ENCODE peak calls at places on chromosome 2, in nine cellular contexts. G, P, K, Y, N, Q, C, O and W are unnamed samples.

GRCh38 chr2:70509565-70509964 is 44.1 kb downstream of the TGFA start:
- DNase-seq in P (no peak), G (no peak), K (no peak), O (no peak), N (no peak), Q (peak; percentile 12), C (no peak), Y (peak; percentile 36), W (peak; percentile 65)

GRCh38 chr2:18630101-18630500 is 40.7 kb upstream of the NT5C1B start:
- DNase-seq in N (no peak), K (no peak), C (no peak), Q (peak; percentile 72), G (peak; percentile 66), P (no peak), Y (no peak), O (no peak), W (peak; percentile 58)

GRCh38 chr2:11389551-11390528 is 45.4 kb upstream of the ROCK2 start:
- DNase-seq in K (no peak), P (peak; percentile 89), C (no peak), G (peak; percentile 70), Y (peak; percentile 77), Q (peak; percentile 63), O (no peak), N (no peak), W (no peak)

GRCh38 chr2:12286347-12286746 is 430.4 kb upstream of the TRIB2 start:
- DNase-seq in Y (no peak), G (no peak), O (no peak), N (no peak), P (no peak), K (no peak), C (no peak), Q (no peak), W (no peak)

GRCh38 chr2:199278099-199278498 is 179.6 kb downstream of the SATB2 start:
- DNase-seq in G (no peak), N (no peak), K (no peak), C (no peak), Q (peak; percentile 27), O (no peak), P (peak; percentile 47), Y (no peak), W (peak; percentile 6)

GRCh38 chr2:190819835-190820234 is 60.8 kb upstream of the GLS start:
- DNase-seq in K (no peak), C (no peak), O (no peak), G (peak; percentile 51), Q (peak; percentile 86), P (no peak), Y (no peak), N (no peak), W (peak; percentile 90)

GRCh38 chr2:181438298-181438697 is 18.9 kb upstream of the ITGA4 start:
- DNase-seq in Y (no peak), P (no peak), N (no peak), O (no peak), G (no peak), C (no peak), K (peak; percentile 74), Q (no peak), W (no peak)

GRCh38 chr2:16700566-16701259 is 35.1 kb upstream of the CYRIA start:
- DNase-seq in C (no peak), P (no peak), G (no peak), N (no peak), Q (no peak), K (no peak), Y (no peak), O (no peak), W (no peak)

GRCh38 chr2:237042101-237042500 is 43.6 kb upstream of the COPS8 start:
- DNase-seq in C (no peak), P (no peak), K (no peak), G (no peak), Q (no peak), Y (no peak), O (no peak), N (no peak), W (no peak)

GRCh38 chr2:24831736-24832421 is 38.7 kb downstream of the CENPO start:
- DNase-seq in C (no peak), Y (peak; percentile 67), K (no peak), Q (no peak), N (peak; percentile 67), G (no peak), O (no peak), P (no peak), W (no peak)